ENCODE peak calls at places on chromosome 15, in five cellular contexts. One of them, this sample, is unnamed.

GRCh38 chr15:97977734-97978133 is 17.2 kb downstream of the ARRDC4 start:
- DNase-seq in T-helper 1 cell: no peak
- DNase-seq in immature natural killer cell: no peak
- DNase-seq in ACHN: no peak
- DNase-seq in HEK293T: no peak
- DNase-seq in this sample: no peak

GRCh38 chr15:96818861-96819260 is 488.4 kb downstream of the NR2F2 start:
- DNase-seq in T-helper 1 cell: no peak
- DNase-seq in immature natural killer cell: no peak
- DNase-seq in ACHN: no peak
- DNase-seq in HEK293T: no peak
- DNase-seq in this sample: no peak

GRCh38 chr15:46703871-46704637 is 1013.3 kb upstream of the SEMA6D start:
- DNase-seq in T-helper 1 cell: no peak
- DNase-seq in immature natural killer cell: no peak
- DNase-seq in ACHN: no peak
- DNase-seq in HEK293T: no peak
- DNase-seq in this sample: no peak

GRCh38 chr15:100112636-100113305 is 229.0 kb downstream of the ADAMTS17 start:
- DNase-seq in T-helper 1 cell: no peak
- DNase-seq in immature natural killer cell: no peak
- DNase-seq in ACHN: no peak
- DNase-seq in HEK293T: no peak
- DNase-seq in this sample: no peak

GRCh38 chr15:31367730-31368344 is 41.2 kb downstream of the KLF13 start:
- DNase-seq in T-helper 1 cell: no peak
- DNase-seq in immature natural killer cell: peak
- DNase-seq in ACHN: no peak
- DNase-seq in HEK293T: no peak
- DNase-seq in this sample: no peak

GRCh38 chr15:98802187-98802586 is 153.8 kb downstream of the IGF1R start:
- DNase-seq in T-helper 1 cell: no peak
- DNase-seq in immature natural killer cell: no peak
- DNase-seq in ACHN: no peak
- DNase-seq in HEK293T: no peak
- DNase-seq in this sample: no peak

GRCh38 chr15:88042047-88042446 is 214.5 kb downstream of the NTRK3 start:
- DNase-seq in T-helper 1 cell: no peak
- DNase-seq in immature natural killer cell: no peak
- DNase-seq in ACHN: no peak
- DNase-seq in HEK293T: no peak
- DNase-seq in this sample: no peak

GRCh38 chr15:79170256-79170664 is 79.7 kb upstream of the RASGRF1 start:
- DNase-seq in T-helper 1 cell: no peak
- DNase-seq in immature natural killer cell: no peak
- DNase-seq in ACHN: peak
- DNase-seq in HEK293T: no peak
- DNase-seq in this sample: no peak

GRCh38 chr15:90701880-90702630 is 15.1 kb upstream of the BLM start:
- DNase-seq in T-helper 1 cell: no peak
- DNase-seq in immature natural killer cell: no peak
- DNase-seq in ACHN: no peak
- DNase-seq in HEK293T: no peak
- DNase-seq in this sample: no peak

GRCh38 chr15:75727851-75728715 is 15.4 kb upstream of the CSPG4 start:
- DNase-seq in T-helper 1 cell: peak
- DNase-seq in immature natural killer cell: peak
- DNase-seq in ACHN: peak
- DNase-seq in HEK293T: peak
- DNase-seq in this sample: peak

GRCh38 chr15:42474857-42475256 is 16.1 kb downstream of the ZNF106 start:
- DNase-seq in T-helper 1 cell: no peak
- DNase-seq in immature natural killer cell: no peak
- DNase-seq in ACHN: no peak
- DNase-seq in HEK293T: no peak
- DNase-seq in this sample: no peak

GRCh38 chr15:52709172-52709979 is 30.2 kb upstream of the ATOSA start:
- DNase-seq in T-helper 1 cell: no peak
- DNase-seq in immature natural killer cell: no peak
- DNase-seq in ACHN: no peak
- DNase-seq in HEK293T: peak
- DNase-seq in this sample: no peak

GRCh38 chr15:65641723-65642475 is 20.2 kb downstream of the SLC24A1 start:
- DNase-seq in T-helper 1 cell: no peak
- DNase-seq in immature natural killer cell: no peak
- DNase-seq in ACHN: no peak
- DNase-seq in HEK293T: no peak
- DNase-seq in this sample: no peak

GRCh38 chr15:63899193-63899592 is 65.4 kb upstream of the HERC1 start:
- DNase-seq in T-helper 1 cell: no peak
- DNase-seq in immature natural killer cell: no peak
- DNase-seq in ACHN: no peak
- DNase-seq in HEK293T: no peak
- DNase-seq in this sample: no peak

GRCh38 chr15:74196175-74196574 is 6.4 kb downstream of the STRA6 start:
- DNase-seq in T-helper 1 cell: no peak
- DNase-seq in immature natural killer cell: no peak
- DNase-seq in ACHN: peak
- DNase-seq in HEK293T: no peak
- DNase-seq in this sample: no peak

GRCh38 chr15:53811530-53811929 is 52.1 kb upstream of the WDR72 start:
- DNase-seq in T-helper 1 cell: no peak
- DNase-seq in immature natural killer cell: no peak
- DNase-seq in ACHN: peak
- DNase-seq in HEK293T: no peak
- DNase-seq in this sample: peak

GRCh38 chr15:74680461-74680860 is 15.4 kb downstream of the EDC3 start:
- DNase-seq in T-helper 1 cell: no peak
- DNase-seq in immature natural killer cell: no peak
- DNase-seq in ACHN: no peak
- DNase-seq in HEK293T: no peak
- DNase-seq in this sample: no peak

GRCh38 chr15:45921376-45921775 is 286.5 kb downstream of the SQOR start:
- DNase-seq in T-helper 1 cell: no peak
- DNase-seq in immature natural killer cell: no peak
- DNase-seq in ACHN: no peak
- DNase-seq in HEK293T: no peak
- DNase-seq in this sample: no peak

GRCh38 chr15:38557855-38558713 is 6.5 kb downstream of the RASGRP1 start:
- DNase-seq in T-helper 1 cell: no peak
- DNase-seq in immature natural killer cell: no peak
- DNase-seq in ACHN: no peak
- DNase-seq in HEK293T: no peak
- DNase-seq in this sample: peak

GRCh38 chr15:101489236-101489632 is 273 bp downstream of the PCSK6 start:
- DNase-seq in T-helper 1 cell: no peak
- DNase-seq in immature natural killer cell: no peak
- DNase-seq in ACHN: peak
- DNase-seq in HEK293T: peak
- DNase-seq in this sample: no peak

GRCh38 chr15:23067416-23067815 is 28.0 kb upstream of the TUBGCP5 start:
- DNase-seq in T-helper 1 cell: no peak
- DNase-seq in immature natural killer cell: no peak
- DNase-seq in ACHN: no peak
- DNase-seq in HEK293T: no peak
- DNase-seq in this sample: no peak

GRCh38 chr15:19984101-19984500 is 557.5 kb downstream of the GOLGA6L6 start:
- DNase-seq in T-helper 1 cell: no peak
- DNase-seq in immature natural killer cell: no peak
- DNase-seq in ACHN: no peak
- DNase-seq in HEK293T: no peak
- DNase-seq in this sample: no peak

GRCh38 chr15:94131875-94132274 is 99.5 kb upstream of the MCTP2 start:
- DNase-seq in T-helper 1 cell: no peak
- DNase-seq in immature natural killer cell: no peak
- DNase-seq in ACHN: no peak
- DNase-seq in HEK293T: no peak
- DNase-seq in this sample: no peak

GRCh38 chr15:56699743-56700142 is 33.6 kb downstream of the ZNF280D start:
- DNase-seq in T-helper 1 cell: no peak
- DNase-seq in immature natural killer cell: no peak
- DNase-seq in ACHN: no peak
- DNase-seq in HEK293T: no peak
- DNase-seq in this sample: no peak

GRCh38 chr15:101657968-101658784 is 6.0 kb upstream of the TM2D3 start:
- DNase-seq in T-helper 1 cell: no peak
- DNase-seq in immature natural killer cell: no peak
- DNase-seq in ACHN: no peak
- DNase-seq in HEK293T: no peak
- DNase-seq in this sample: no peak

GRCh38 chr15:87033056-87033455 is 953.4 kb downstream of the AGBL1 start:
- DNase-seq in T-helper 1 cell: no peak
- DNase-seq in immature natural killer cell: no peak
- DNase-seq in ACHN: peak
- DNase-seq in HEK293T: no peak
- DNase-seq in this sample: peak

GRCh38 chr15:94028809-94029208 is 202.6 kb upstream of the MCTP2 start:
- DNase-seq in T-helper 1 cell: no peak
- DNase-seq in immature natural killer cell: no peak
- DNase-seq in ACHN: no peak
- DNase-seq in HEK293T: no peak
- DNase-seq in this sample: no peak

GRCh38 chr15:47717036-47717611 is at the start of gene SEMA6D:
- DNase-seq in T-helper 1 cell: no peak
- DNase-seq in immature natural killer cell: no peak
- DNase-seq in ACHN: peak
- DNase-seq in HEK293T: peak
- DNase-seq in this sample: no peak

GRCh38 chr15:77038312-77039216 is 32.3 kb downstream of the TSPAN3 start:
- DNase-seq in T-helper 1 cell: no peak
- DNase-seq in immature natural killer cell: no peak
- DNase-seq in ACHN: no peak
- DNase-seq in HEK293T: no peak
- DNase-seq in this sample: no peak

GRCh38 chr15:92091155-92091734 is 237.7 kb downstream of the SLCO3A1 start:
- DNase-seq in T-helper 1 cell: no peak
- DNase-seq in immature natural killer cell: no peak
- DNase-seq in ACHN: peak
- DNase-seq in HEK293T: peak
- DNase-seq in this sample: peak

GRCh38 chr15:80152896-80153876 is at the start of gene FAH:
- DNase-seq in T-helper 1 cell: peak
- DNase-seq in immature natural killer cell: peak
- DNase-seq in ACHN: peak
- DNase-seq in HEK293T: peak
- DNase-seq in this sample: peak

GRCh38 chr15:77738441-77739437 is 106.0 kb upstream of the LINGO1 start:
- DNase-seq in T-helper 1 cell: no peak
- DNase-seq in immature natural killer cell: no peak
- DNase-seq in ACHN: no peak
- DNase-seq in HEK293T: no peak
- DNase-seq in this sample: peak

GRCh38 chr15:43492266-43492665 is 690 bp downstream of the TP53BP1 start:
- DNase-seq in T-helper 1 cell: no peak
- DNase-seq in immature natural killer cell: no peak
- DNase-seq in ACHN: no peak
- DNase-seq in HEK293T: no peak
- DNase-seq in this sample: peak

GRCh38 chr15:88428805-88429605 is 38.2 kb downstream of the MRPL46 start:
- DNase-seq in T-helper 1 cell: no peak
- DNase-seq in immature natural killer cell: no peak
- DNase-seq in ACHN: no peak
- DNase-seq in HEK293T: no peak
- DNase-seq in this sample: no peak

GRCh38 chr15:40388941-40389823 is 6.7 kb downstream of the KNSTRN start:
- DNase-seq in T-helper 1 cell: no peak
- DNase-seq in immature natural killer cell: no peak
- DNase-seq in ACHN: no peak
- DNase-seq in HEK293T: no peak
- DNase-seq in this sample: no peak

GRCh38 chr15:62928996-62929350 is 113.6 kb upstream of the TPM1 start:
- DNase-seq in T-helper 1 cell: no peak
- DNase-seq in immature natural killer cell: no peak
- DNase-seq in ACHN: peak
- DNase-seq in HEK293T: no peak
- DNase-seq in this sample: no peak

GRCh38 chr15:89217031-89217430 is 4.3 kb downstream of the RLBP1 start:
- DNase-seq in T-helper 1 cell: no peak
- DNase-seq in immature natural killer cell: no peak
- DNase-seq in ACHN: no peak
- DNase-seq in HEK293T: no peak
- DNase-seq in this sample: no peak

GRCh38 chr15:35393403-35393802 is 152.6 kb downstream of the DPH6 start:
- DNase-seq in T-helper 1 cell: no peak
- DNase-seq in immature natural killer cell: no peak
- DNase-seq in ACHN: no peak
- DNase-seq in HEK293T: no peak
- DNase-seq in this sample: peak

GRCh38 chr15:100939786-100940185 is 20.6 kb downstream of the LRRK1 start:
- DNase-seq in T-helper 1 cell: no peak
- DNase-seq in immature natural killer cell: no peak
- DNase-seq in ACHN: no peak
- DNase-seq in HEK293T: no peak
- DNase-seq in this sample: no peak

GRCh38 chr15:95932676-95933075 is 397.8 kb upstream of the NR2F2 start:
- DNase-seq in T-helper 1 cell: no peak
- DNase-seq in immature natural killer cell: no peak
- DNase-seq in ACHN: no peak
- DNase-seq in HEK293T: no peak
- DNase-seq in this sample: no peak